ENCODE peak calls at places on chromosomes 3 and 15, in four cellular contexts. P, C, H and K are unnamed samples.

GRCh38 chr3:40613306-40613705 is 88.5 kb downstream of the ZNF621 start:
- DNase-seq in P (no peak), C (no peak), H (no peak), K (no peak)

GRCh38 chr3:14870564-14871060 is 51.9 kb downstream of the FGD5 start:
- DNase-seq in P (no peak), C (no peak), H (no peak), K (no peak)

GRCh38 chr15:79051941-79052731 is 38.4 kb downstream of the RASGRF1 start:
- DNase-seq in P (no peak), C (no peak), H (no peak), K (no peak)

GRCh38 chr3:106728315-106728821 is 648.9 kb upstream of the CCDC54 start:
- DNase-seq in P (peak; percentile 92), C (peak; percentile 99), H (no peak), K (peak; percentile 98)

GRCh38 chr3:107235193-107235922 is 141.9 kb upstream of the CCDC54 start:
- DNase-seq in P (no peak), C (peak; percentile 11), H (no peak), K (peak; percentile 36)

GRCh38 chr15:69056365-69056764 is 41.9 kb downstream of the NOX5 start:
- DNase-seq in P (peak; percentile 73), C (no peak), H (no peak), K (no peak)

GRCh38 chr3:179652467-179653105 is at the start of gene USP13:
- DNase-seq in P (peak; percentile 55), C (peak; percentile 74), H (peak; percentile 69), K (peak; percentile 86)

GRCh38 chr3:20637729-20638128 is 451.7 kb upstream of the SGO1 start:
- DNase-seq in P (no peak), C (peak; percentile 52), H (no peak), K (peak; percentile 14)

GRCh38 chr3:29279830-29280229 is 1.0 kb upstream of the RBMS3 start:
- DNase-seq in P (peak; percentile 35), C (peak; percentile 38), H (peak; percentile 22), K (peak; percentile 42)

GRCh38 chr15:66770518-66771350 is 68.7 kb downstream of the SMAD6 start:
- DNase-seq in P (no peak), C (no peak), H (no peak), K (no peak)
- H3K4me3 ChIP-seq in P (no peak overlapping the region), C (no peak overlapping the region), H (no peak overlapping the region), K (no peak overlapping the region)

DNA sequence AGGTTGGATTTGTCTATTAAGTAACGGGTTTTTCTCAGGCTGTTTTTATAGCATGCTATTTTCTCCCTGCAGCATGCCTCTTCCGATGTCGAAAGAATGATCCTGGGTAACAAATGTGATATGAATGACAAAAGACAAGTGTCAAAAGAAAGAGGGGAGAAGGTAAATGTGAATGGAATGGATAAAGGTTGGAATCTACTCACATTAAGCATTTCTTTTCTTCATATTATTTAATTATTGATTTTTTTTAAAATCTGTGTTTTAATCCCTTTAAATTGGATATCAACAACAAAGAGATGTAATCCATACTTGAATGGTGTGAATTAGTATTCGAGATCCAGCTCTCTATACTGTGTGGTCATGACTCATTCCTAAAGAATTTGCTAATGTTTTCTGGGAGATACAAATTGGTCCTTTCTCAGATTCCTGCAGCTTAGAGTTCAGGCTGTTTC is 20.9 kb upstream of the APH1B start:
- DNase-seq in P (peak; percentile 58), C (peak; percentile 86), H (no peak), K (peak; percentile 78)
- H3K4me3 ChIP-seq in P (no peak overlapping the region), C (no peak overlapping the region), H (no peak overlapping the region), K (no peak overlapping the region)

DNA sequence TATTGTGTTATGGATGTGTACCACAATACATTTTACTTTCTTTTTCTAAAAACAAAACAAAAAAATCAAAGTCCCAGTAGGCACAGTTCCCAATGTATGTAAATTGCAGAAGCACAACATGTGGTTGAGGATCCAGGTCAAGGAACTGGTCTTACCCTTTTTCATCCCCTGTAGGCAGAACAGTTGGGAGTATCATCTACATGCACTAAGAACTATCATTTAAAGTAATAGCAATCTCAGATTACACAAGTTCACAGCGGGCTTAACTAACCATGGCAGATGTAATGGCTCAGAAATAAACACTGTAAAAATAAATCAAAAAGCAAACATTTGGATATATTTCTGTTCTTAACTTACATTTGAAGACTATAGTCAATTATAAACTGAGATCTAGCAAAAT is 435.7 kb upstream of the DPPA4 start:
- DNase-seq in P (no peak), C (no peak), H (no peak), K (no peak)
- H3K4me3 ChIP-seq in P (no peak overlapping the region), C (no peak overlapping the region), H (no peak overlapping the region), K (no peak overlapping the region)

GRCh38 chr3:128491900-128492352 is 1.1 kb downstream of the GATA2 start:
- DNase-seq in P (peak; percentile 22), C (no peak), H (no peak), K (no peak)

GRCh38 chr3:128489860-128490649 is 2.9 kb downstream of the GATA2 start:
- DNase-seq in P (peak; percentile 27), C (no peak), H (no peak), K (peak; percentile 55)

GRCh38 chr3:128488995-128489859 is 3.8 kb downstream of the GATA2 start:
- DNase-seq in P (peak; percentile 19), C (peak; percentile 50), H (peak; percentile 54), K (peak; percentile 62)

GRCh38 chr3:128491071-128491899 is 1.7 kb downstream of the GATA2 start:
- DNase-seq in P (no peak), C (no peak), H (no peak), K (no peak)

GRCh38 chr3:128490650-128491070 is 2.3 kb downstream of the GATA2 start:
- DNase-seq in P (no peak), C (no peak), H (no peak), K (no peak)
- H3K4me3 ChIP-seq in P (no peak overlapping the region), C (peak overlapping the region; percentile 68), H (peak overlapping the region; percentile 73), K (peak overlapping the region; percentile 84)

GRCh38 chr3:98359250-98359649 is 5.6 kb downstream of the OR5K4 start:
- DNase-seq in P (no peak), C (no peak), H (no peak), K (no peak)

GRCh38 chr3:98360681-98361080 is 7.0 kb downstream of the OR5K4 start:
- DNase-seq in P (peak; percentile 33), C (no peak), H (no peak), K (no peak)

GRCh38 chr3:98361289-98361688 is 7.6 kb downstream of the OR5K4 start:
- DNase-seq in P (no peak), C (no peak), H (no peak), K (no peak)

GRCh38 chr3:98359993-98360675 is 6.5 kb downstream of the OR5K4 start:
- DNase-seq in P (peak; percentile 75), C (peak; percentile 1), H (no peak), K (no peak)
- H3K4me3 ChIP-seq in P (no peak overlapping the region), C (no peak overlapping the region), H (no peak overlapping the region), K (no peak overlapping the region)

GRCh38 chr3:169624533-169624972 is 39.0 kb downstream of the MECOM start:
- DNase-seq in P (no peak), C (no peak), H (no peak), K (peak; percentile 31)
- H3K4me3 ChIP-seq in P (no peak overlapping the region), C (no peak overlapping the region), H (no peak overlapping the region), K (no peak overlapping the region)

GRCh38 chr15:63668601-63669000 is 71.4 kb downstream of the FBXL22 start:
- DNase-seq in P (no peak), C (no peak), H (no peak), K (no peak)
- H3K4me3 ChIP-seq in P (no peak overlapping the region), C (no peak overlapping the region), H (no peak overlapping the region), K (no peak overlapping the region)

DNA sequence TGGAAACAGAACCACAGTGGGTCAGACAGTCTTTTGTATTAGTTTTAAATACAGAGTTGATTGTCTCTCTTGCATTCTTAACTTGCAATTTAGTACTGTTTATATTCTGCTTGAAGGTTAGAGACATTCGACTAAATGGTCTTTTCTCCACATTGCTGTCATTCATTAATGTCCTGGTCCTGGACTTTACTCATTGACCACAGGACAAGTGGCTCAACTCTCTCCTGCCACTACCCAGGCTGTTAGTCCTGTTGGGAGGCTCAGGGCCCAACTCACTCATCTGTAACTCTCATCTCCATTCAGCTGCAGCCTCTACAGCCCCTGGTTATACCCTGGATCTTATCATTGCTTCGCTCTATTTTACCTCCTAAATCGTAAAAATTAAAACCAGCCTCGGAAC is 427.4 kb downstream of the LPP start:
- DNase-seq in P (no peak), C (no peak), H (no peak), K (no peak)
- H3K4me3 ChIP-seq in P (no peak overlapping the region), C (no peak overlapping the region), H (no peak overlapping the region), K (no peak overlapping the region)

GRCh38 chr3:55984631-55985030 is 483.6 kb downstream of the ERC2 start:
- DNase-seq in P (no peak), C (peak; percentile 29), H (no peak), K (no peak)
- H3K4me3 ChIP-seq in P (no peak overlapping the region), C (no peak overlapping the region), H (no peak overlapping the region), K (no peak overlapping the region)

GRCh38 chr15:56719021-56719612 is 14.2 kb downstream of the ZNF280D start:
- DNase-seq in P (no peak), C (no peak), H (no peak), K (no peak)
- H3K4me3 ChIP-seq in P (no peak overlapping the region), C (no peak overlapping the region), H (no peak overlapping the region), K (no peak overlapping the region)